ENCODE peak calls at places on chromosomes 16 and 17, in seven cellular contexts. S is neuronal stem cell, X is mammary epithelial cell, H is DND-41, U is fibroblast of lung, Q is IMR-90, V is HCT116. J is an unnamed sample. For H3K4me1, the result is how much of the 10 kb centered on the place peaks cover.

GRCh38 chr17:73748521-73748920 is 104.3 kb upstream of the SDK2 start:
- DNase-seq in X (no peak), U (no peak), Q (no peak), H (no peak), S (no peak), V (no peak), J (no peak)

GRCh38 chr16:53743149-53743566 is 39.2 kb downstream of the FTO start:
- DNase-seq in Q (peak), U (no peak), H (peak), V (peak), S (no peak), X (peak), J (peak)

GRCh38 chr16:10168258-10168657 is 14.0 kb downstream of the GRIN2A start:
- DNase-seq in Q (no peak), U (peak), H (no peak), S (no peak), X (peak), V (no peak), J (peak)

GRCh38 chr16:27080870-27081269 is 14.1 kb downstream of the C16orf82 start:
- DNase-seq in V (peak), X (no peak), Q (no peak), S (no peak), H (no peak), U (no peak), J (no peak)

GRCh38 chr17:16917995-16918394 is 53.9 kb downstream of the TNFRSF13B start:
- DNase-seq in H (no peak), S (no peak), X (no peak), Q (no peak), U (no peak), V (no peak), J (no peak)

GRCh38 chr16:89821438-89822187 is 5.2 kb upstream of the FANCA start:
- DNase-seq in S (no peak), H (no peak), Q (no peak), U (no peak), X (no peak), V (no peak), J (no peak)

GRCh38 chr17:64219571-64219970 is 43.5 kb downstream of the TEX2 start:
- DNase-seq in S (no peak), U (no peak), H (no peak), Q (no peak), X (no peak), V (no peak), J (no peak)

GRCh38 chr16:73006021-73006420 is 41.9 kb downstream of the ZFHX3 start:
- DNase-seq in S (no peak), U (no peak), X (no peak), Q (no peak), H (no peak), V (no peak), J (no peak)

GRCh38 chr16:56022818-56023217 is 147.6 kb upstream of the CES5A start:
- DNase-seq in S (no peak), H (no peak), V (no peak), Q (no peak), X (no peak), U (no peak), J (no peak)

GRCh38 chr17:27586203-27586701 is 44.7 kb upstream of the LGALS9 start:
- DNase-seq in S (no peak), X (no peak), V (no peak), Q (peak), H (no peak), U (peak), J (peak)

GRCh38 chr17:44829558-44830358 is at the start of gene GJC1:
- DNase-seq in V (no peak), H (peak), U (peak), S (peak), Q (no peak), X (peak), J (peak)

GRCh38 chr17:37391146-37391545 is 15.4 kb downstream of the C17orf78 start:
- DNase-seq in X (no peak), V (no peak), U (peak), H (no peak), Q (peak), S (no peak), J (no peak)

GRCh38 chr17:29588017-29588557 is 1.4 kb downstream of the GIT1 start:
- DNase-seq in U (peak), X (no peak), H (no peak), S (no peak), Q (no peak), V (no peak), J (no peak)

GRCh38 chr17:11738151-11738550 is 139.9 kb downstream of the DNAH9 start:
- DNase-seq in S (no peak), U (no peak), Q (no peak), H (no peak), X (no peak), V (no peak), J (no peak)

GRCh38 chr17:63984206-63984605 is 11.5 kb upstream of the SCN4A start:
- DNase-seq in V (no peak), Q (peak), H (no peak), U (peak), S (no peak), X (no peak), J (peak)

GRCh38 chr17:80882323-80882722 is 109.3 kb upstream of the CHMP6 start:
- DNase-seq in S (no peak), X (no peak), V (no peak), Q (no peak), U (no peak), H (no peak), J (no peak)

GRCh38 chr17:44147812-44148211 is 6.1 kb downstream of the HROB start:
- DNase-seq in S (no peak), U (no peak), H (no peak), V (no peak), X (no peak), Q (no peak), J (no peak)

GRCh38 chr17:78433780-78434335 is 55.4 kb downstream of the PGS1 start:
- DNase-seq in S (no peak), H (no peak), X (no peak), Q (no peak), U (no peak), V (no peak), J (no peak)

GRCh38 chr17:45222273-45222993 is 748 bp downstream of the FMNL1 start:
- DNase-seq in X (no peak), V (no peak), S (no peak), Q (no peak), H (peak), U (no peak), J (no peak)

GRCh38 chr16:48430890-48431289 is 45.7 kb upstream of the SIAH1 start:
- DNase-seq in U (no peak), Q (no peak), S (no peak), H (no peak), V (no peak), X (no peak), J (no peak)

GRCh38 chr16:11229906-11230305 is 26.1 kb downstream of the SOCS1 start:
- DNase-seq in U (no peak), H (no peak), S (no peak), V (no peak), X (no peak), Q (no peak), J (no peak)

GRCh38 chr16:67801889-67802288 is 4.5 kb downstream of the RANBP10 start:
- DNase-seq in X (no peak), H (peak), U (no peak), V (no peak), Q (no peak), S (no peak), J (no peak)
- H3K4me1 ChIP-seq in X (under half), H (under half), U (under half), V (under half), Q (under half), S (under half), J (under half)

GRCh38 chr17:49219987-49220386 is 9.5 kb downstream of the ABI3 start:
- DNase-seq in Q (no peak), S (no peak), H (no peak), U (no peak), V (no peak), X (no peak), J (no peak)

GRCh38 chr17:49217651-49218413 is 7.3 kb downstream of the ABI3 start:
- DNase-seq in V (no peak), U (no peak), Q (no peak), S (no peak), H (peak), X (no peak), J (no peak)

GRCh38 chr17:49216953-49217650 is 6.6 kb downstream of the ABI3 start:
- DNase-seq in X (no peak), H (no peak), U (no peak), Q (no peak), V (no peak), S (no peak), J (no peak)

GRCh38 chr17:49216482-49216881 is 6.0 kb downstream of the ABI3 start:
- DNase-seq in V (no peak), H (no peak), S (no peak), Q (no peak), U (no peak), X (no peak), J (no peak)

GRCh38 chr17:49218941-49219913 is 8.7 kb downstream of the ABI3 start:
- DNase-seq in S (no peak), X (no peak), H (peak), V (no peak), U (no peak), Q (no peak), J (no peak)
- H3K9ac ChIP-seq in S (peak), X (no peak), H (no peak), V (no peak), U (no peak), Q (no peak), J (no peak)

DNA sequence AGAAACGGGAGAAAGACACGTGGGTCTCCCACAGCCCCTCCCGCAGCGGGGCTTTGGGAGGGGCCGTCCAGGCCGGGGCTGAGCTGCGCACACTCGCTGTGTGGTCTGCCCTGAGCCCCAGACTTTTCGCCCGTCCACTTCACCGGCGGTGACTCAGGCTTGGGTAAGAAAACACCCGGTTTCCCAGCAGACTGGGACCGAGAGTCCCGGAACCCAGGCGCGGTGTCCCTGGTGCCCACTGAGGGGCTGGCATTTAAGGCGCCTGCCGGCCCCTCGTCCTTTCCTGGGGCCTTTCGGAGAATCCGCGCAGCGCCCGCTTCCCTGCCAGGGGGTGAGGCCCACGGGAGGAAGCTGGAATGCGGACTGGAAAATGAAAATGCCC is 100.4 kb downstream of the C16orf95 start:
- DNase-seq in S (no peak), V (no peak), U (peak), Q (no peak), H (no peak), X (no peak), J (no peak)
- H3K4me1 ChIP-seq in S (under half), V (under half), U (under half), Q (under half), H (under half), X (under half), J (under half)

GRCh38 chr17:31007695-31008373 is 37.0 kb downstream of the RNF135 start:
- DNase-seq in H (no peak), S (no peak), U (no peak), Q (no peak), V (no peak), X (no peak), J (no peak)
- H3K9ac ChIP-seq in H (no peak), S (no peak), U (peak), Q (peak), V (no peak), X (peak), J (peak)

GRCh38 chr16:595094-595528 is 5.2 kb downstream of the RAB40C start:
- DNase-seq in U (no peak), V (no peak), X (no peak), H (no peak), Q (no peak), S (no peak), J (no peak)
- H3K4me1 ChIP-seq in U (under half), V (under half), X (under half), H (under half), Q (under half), S (under half), J (under half)

J was measured in adipocyte.